ENCODE peak calls at places on chromosome 10, in six cellular contexts. E, L, D, A, K and O are unnamed samples.

GRCh38 chr10:62844280-62845011 is 28.3 kb upstream of the EGR2 start:
- DNase-seq in L (no peak), D (no peak), K (peak), A (no peak), E (no peak), O (no peak)

GRCh38 chr10:30758341-30758740 is 128.8 kb upstream of the LYZL2 start:
- DNase-seq in D (no peak), L (no peak), A (no peak), E (no peak), K (peak), O (no peak)

GRCh38 chr10:3096149-3096548 is 28.8 kb downstream of the PFKP start:
- DNase-seq in K (peak), A (no peak), E (no peak), L (no peak), D (no peak), O (no peak)

GRCh38 chr10:34022195-34022594 is 687.7 kb upstream of the NRP1 start:
- DNase-seq in E (no peak), D (no peak), K (no peak), A (no peak), L (no peak), O (no peak)

GRCh38 chr10:99297033-99297432 is 32.1 kb upstream of the CNNM1 start:
- DNase-seq in A (no peak), E (no peak), L (no peak), D (no peak), K (no peak), O (no peak)

GRCh38 chr10:18406136-18406535 is 245.3 kb downstream of the NSUN6 start:
- DNase-seq in E (peak), D (no peak), K (no peak), L (no peak), A (no peak), O (no peak)

GRCh38 chr10:3389093-3389492 is 216.5 kb upstream of the PITRM1 start:
- DNase-seq in L (no peak), A (no peak), E (no peak), D (no peak), K (no peak), O (no peak)

GRCh38 chr10:132898391-132899053 is 43.8 kb downstream of the CFAP46 start:
- DNase-seq in E (no peak), K (no peak), A (no peak), L (no peak), D (no peak), O (no peak)

GRCh38 chr10:65313406-65313805 is 1612.4 kb upstream of the LRRTM3 start:
- DNase-seq in D (no peak), E (no peak), K (peak), L (no peak), A (no peak), O (peak)

GRCh38 chr10:81570349-81570748 is 304.6 kb upstream of the NRG3 start:
- DNase-seq in E (no peak), D (no peak), L (no peak), A (no peak), K (no peak), O (no peak)

GRCh38 chr10:7407368-7408002 is 3.3 kb downstream of the SFMBT2 start:
- DNase-seq in E (no peak), L (no peak), A (no peak), D (no peak), K (peak), O (no peak)

GRCh38 chr10:119634219-119634544 is 17.0 kb upstream of the BAG3 start:
- DNase-seq in A (no peak), E (no peak), D (no peak), K (peak), L (no peak), O (no peak)

GRCh38 chr10:21166557-21167287 is 269.6 kb upstream of the NEBL start:
- DNase-seq in K (no peak), E (no peak), D (no peak), L (no peak), A (no peak), O (no peak)

GRCh38 chr10:93142534-93142933 is 68.8 kb downstream of the CYP26A1 start:
- DNase-seq in D (no peak), A (no peak), E (no peak), L (no peak), K (no peak), O (no peak)

GRCh38 chr10:113059001-113059780 is 109.1 kb downstream of the TCF7L2 start:
- DNase-seq in A (no peak), E (no peak), K (peak), L (no peak), D (no peak), O (peak)

GRCh38 chr10:8137272-8137680 is 82.8 kb downstream of the GATA3 start:
- DNase-seq in E (no peak), L (peak), D (no peak), A (peak), K (no peak), O (no peak)

GRCh38 chr10:90929179-90929578 is 8.3 kb upstream of the ANKRD1 start:
- DNase-seq in K (no peak), E (no peak), L (no peak), A (no peak), D (no peak), O (no peak)

GRCh38 chr10:112585960-112586359 is 138.9 kb downstream of the VTI1A start:
- DNase-seq in L (no peak), D (no peak), E (no peak), K (peak), A (no peak), O (no peak)

GRCh38 chr10:127737563-127738511 is 852 bp downstream of the FOXI2 start:
- DNase-seq in A (no peak), K (no peak), E (no peak), D (no peak), L (no peak), O (no peak)

GRCh38 chr10:23190872-23191763 is 994 bp upstream of the PTF1A start:
- DNase-seq in A (no peak), D (no peak), L (no peak), E (no peak), K (no peak), O (no peak)

GRCh38 chr10:110637558-110638053 is 6.5 kb upstream of the RBM20 start:
- DNase-seq in L (no peak), A (no peak), D (no peak), E (no peak), K (no peak), O (no peak)

GRCh38 chr10:68077026-68077425 is 1.9 kb upstream of the HERC4 start:
- DNase-seq in E (no peak), D (no peak), A (no peak), K (no peak), L (no peak), O (no peak)

GRCh38 chr10:124565565-124566221 is 104.1 kb downstream of the LHPP start:
- DNase-seq in A (no peak), L (no peak), D (no peak), E (peak), K (no peak), O (no peak)

GRCh38 chr10:69088801-69089501 is 1.0 kb downstream of the SRGN start:
- DNase-seq in K (peak), E (no peak), L (peak), A (peak), D (peak), O (no peak)

GRCh38 chr10:129859536-129859935 is 104.5 kb downstream of the EBF3 start:
- DNase-seq in E (no peak), D (no peak), K (no peak), L (no peak), A (no peak), O (no peak)

GRCh38 chr10:50885097-50885859 is at the start of gene A1CF:
- DNase-seq in K (no peak), E (no peak), L (no peak), A (no peak), D (no peak), O (no peak)

GRCh38 chr10:7972367-7972766 is 82.1 kb upstream of the GATA3 start:
- DNase-seq in L (no peak), D (no peak), E (no peak), K (no peak), A (no peak), O (no peak)

GRCh38 chr10:2278391-2278790 is 541.1 kb upstream of the ADARB2 start:
- DNase-seq in A (no peak), E (no peak), D (no peak), L (no peak), K (no peak), O (no peak)

GRCh38 chr10:17278607-17279240 is 50.7 kb downstream of the VIM start:
- DNase-seq in D (no peak), A (no peak), L (no peak), K (no peak), E (no peak), O (no peak)

GRCh38 chr10:78749898-78750297 is 318.9 kb upstream of the ZMIZ1 start:
- DNase-seq in E (no peak), A (no peak), D (no peak), L (no peak), K (peak), O (peak)

GRCh38 chr10:12690525-12691139 is 310.9 kb downstream of the CCDC3 start:
- DNase-seq in K (no peak), L (no peak), A (no peak), D (no peak), E (no peak), O (no peak)

GRCh38 chr10:22666287-22667092 is 47.9 kb downstream of the PIP4K2A start:
- DNase-seq in E (no peak), A (peak), K (peak), L (peak), D (peak), O (no peak)

GRCh38 chr10:43671659-43672555 is 23.2 kb upstream of the ZNF32 start:
- DNase-seq in L (peak), A (peak), E (peak), K (peak), D (peak), O (peak)

GRCh38 chr10:125538947-125539649 is 143.9 kb downstream of the TEX36 start:
- DNase-seq in K (no peak), D (no peak), A (no peak), L (no peak), E (no peak), O (no peak)

GRCh38 chr10:94623572-94623971 is 60.0 kb upstream of the CYP2C18 start:
- DNase-seq in D (no peak), A (no peak), K (peak), E (no peak), L (no peak), O (no peak)

GRCh38 chr10:132028706-132029105 is 37.0 kb upstream of the JAKMIP3 start:
- DNase-seq in E (no peak), A (no peak), L (no peak), K (no peak), D (no peak), O (no peak)

GRCh38 chr10:44995914-44996633 is 4.6 kb upstream of the ZNF22 start:
- DNase-seq in E (no peak), D (no peak), A (no peak), L (no peak), K (no peak), O (no peak)

GRCh38 chr10:124737221-124737620 is 7.0 kb downstream of the FAM53B start:
- DNase-seq in L (no peak), A (no peak), E (no peak), K (no peak), D (no peak), O (no peak)